ENCODE peak calls at places on chromosomes 3 and 15, in four cellular contexts. V is H1, Q is upper lobe of left lung, F is stomach. Y is an unnamed sample.

GRCh38 chr3:107795514-107796094 is 272.8 kb downstream of the BBX start:
- DNase-seq in V (no peak), Q (no peak), F (no peak), Y (no peak)

GRCh38 chr15:25176616-25176923 is 221.8 kb downstream of the SNRPN start:
- DNase-seq in V (no peak), Q (peak; percentile 15), F (peak; percentile 17), Y (peak; percentile 15)

GRCh38 chr15:34732430-34732829 is 22.4 kb downstream of the GJD2 start:
- DNase-seq in V (no peak), Q (no peak), F (no peak), Y (no peak)

GRCh38 chr3:31341130-31341529 is 191.6 kb upstream of the STT3B start:
- DNase-seq in V (peak; percentile 49), Q (no peak), F (peak; percentile 26), Y (no peak)

GRCh38 chr15:98853593-98854420 is 153.8 kb downstream of the PGPEP1L start:
- DNase-seq in V (no peak), Q (peak; percentile 62), F (no peak), Y (no peak)

GRCh38 chr3:159761377-159761776 is 227.3 kb upstream of the IL12A start:
- DNase-seq in V (no peak), Q (peak; percentile 41), F (peak; percentile 44), Y (no peak)

GRCh38 chr3:187044206-187044605 is 95.1 kb downstream of the RPL39L start:
- DNase-seq in V (no peak), Q (no peak), F (no peak), Y (no peak)

GRCh38 chr3:150830094-150830681 is 67.2 kb upstream of the SIAH2 start:
- DNase-seq in V (no peak), Q (no peak), F (no peak), Y (no peak)

GRCh38 chr15:57697588-57697987 is 8.9 kb upstream of the POLR2M start:
- DNase-seq in V (no peak), Q (no peak), F (no peak), Y (no peak)

GRCh38 chr3:73504852-73505251 is 119.9 kb downstream of the PDZRN3 start:
- DNase-seq in V (no peak), Q (no peak), F (no peak), Y (no peak)
- H3K9me3 ChIP-seq in V (no peaks in the 10 kb centered on the region), Q (no peaks in the 10 kb centered on the region), F (no peaks in the 10 kb centered on the region), Y (no peaks in the 10 kb centered on the region)

GRCh38 chr3:14392803-14393319 is 9.5 kb upstream of the SLC6A6 start:
- DNase-seq in V (no peak), Q (no peak), F (no peak), Y (no peak)
- TF ChIP-seq POLR2A in V (no peak), Q (no peak), F (no peak), Y (no peak)

DNA sequence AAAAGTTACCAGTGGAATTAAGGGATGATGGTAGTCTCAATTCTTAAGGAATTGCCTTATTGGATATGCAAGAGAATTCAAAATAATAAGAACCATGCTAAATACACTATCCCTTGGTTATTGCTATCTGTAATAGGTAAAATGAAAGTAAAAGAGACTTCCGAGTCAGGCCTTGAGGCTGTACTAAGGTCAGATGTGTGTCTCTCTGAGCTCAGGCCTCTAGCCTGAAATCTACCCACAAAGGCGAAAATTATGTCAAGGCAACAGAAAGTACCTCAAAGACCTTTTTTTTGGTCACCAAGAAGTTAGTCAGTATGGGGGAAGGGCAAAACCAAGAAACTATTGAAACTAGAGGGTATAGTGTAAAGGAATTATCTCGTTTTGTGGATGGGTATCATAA is 382.5 kb upstream of the SEMA6D start:
- DNase-seq in V (no peak), Q (no peak), F (no peak), Y (no peak)
- H3K9me3 ChIP-seq in V (no peaks in the 10 kb centered on the region), Q (no peaks in the 10 kb centered on the region), F (no peaks in the 10 kb centered on the region), Y (no peaks in the 10 kb centered on the region)

GRCh38 chr3:12832350-12833225 is 8.8 kb downstream of the RPL32 start:
- DNase-seq in V (no peak), Q (no peak), F (no peak), Y (no peak)
- TF ChIP-seq POLR2A in V (peak; percentile 7), Q (no peak), F (no peak), Y (no peak)

DNA sequence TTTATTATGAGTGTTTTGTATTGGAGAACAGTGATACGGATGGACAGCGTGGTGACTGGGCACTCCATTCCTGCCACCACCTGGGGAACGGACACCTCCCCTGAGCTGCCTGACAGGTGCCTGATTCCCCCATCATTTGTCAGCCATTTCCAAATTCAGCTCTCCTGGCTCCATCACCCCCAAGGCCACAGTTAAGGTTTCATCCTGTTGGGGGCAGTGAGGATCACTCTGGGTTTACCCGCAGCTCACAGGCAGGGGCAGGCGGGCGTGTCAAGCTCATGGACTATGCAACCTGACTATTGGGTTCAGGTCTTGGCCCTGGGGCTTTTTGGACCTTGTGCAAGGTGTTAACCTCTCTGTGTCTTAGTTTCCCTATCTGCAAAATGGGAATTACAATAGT is 76.3 kb downstream of the RAB11A start:
- DNase-seq in V (no peak), Q (no peak), F (no peak), Y (no peak)
- H3K9me3 ChIP-seq in V (no peaks in the 10 kb centered on the region), Q (no peaks in the 10 kb centered on the region), F (no peaks in the 10 kb centered on the region), Y (no peaks in the 10 kb centered on the region)

GRCh38 chr3:13016083-13016725 is 57.0 kb downstream of the IQSEC1 start:
- DNase-seq in V (no peak), Q (peak; percentile 78), F (peak; percentile 57), Y (peak; percentile 90)
- TF ChIP-seq POLR2A in V (no peak), Q (no peak), F (no peak), Y (no peak)

Y was measured in Peyer's patch.